ENCODE peak calls at places on chromosomes 13 and 19, in eight cellular contexts. T, G, S, Y, Z, K, C and X are unnamed samples.

GRCh38 chr19:14441041-14441938 is 8.2 kb downstream of the PKN1 start:
- DNase-seq in T (no peak), G (no peak), S (no peak), Y (no peak), Z (no peak), K (no peak), C (no peak), X (no peak)

GRCh38 chr13:29758591-29759114 is 91.8 kb downstream of the UBL3 start:
- DNase-seq in T (peak), G (peak), S (no peak), Y (peak), Z (no peak), K (no peak), C (no peak), X (peak)

GRCh38 chr13:38844581-38844980 is 146.1 kb downstream of the STOML3 start:
- DNase-seq in T (no peak), G (no peak), S (no peak), Y (no peak), Z (no peak), K (no peak), C (no peak), X (no peak)

GRCh38 chr13:49210669-49211068 is 9.5 kb upstream of the MLNR start:
- DNase-seq in T (no peak), G (no peak), S (no peak), Y (no peak), Z (no peak), K (no peak), C (no peak), X (no peak)

GRCh38 chr13:35157143-35157755 is 215.2 kb downstream of the NBEA start:
- DNase-seq in T (no peak), G (no peak), S (no peak), Y (peak), Z (peak), K (peak), C (peak), X (peak)

GRCh38 chr19:34265221-34265650 is 10.9 kb downstream of the GARRE1 start:
- DNase-seq in T (no peak), G (no peak), S (no peak), Y (peak), Z (no peak), K (no peak), C (no peak), X (no peak)

GRCh38 chr13:40445557-40445990 is 220.9 kb downstream of the FOXO1 start:
- DNase-seq in T (peak), G (peak), S (no peak), Y (peak), Z (no peak), K (no peak), C (peak), X (no peak)

GRCh38 chr19:17778621-17779280 is 16.2 kb upstream of the B3GNT3 start:
- DNase-seq in T (no peak), G (no peak), S (no peak), Y (no peak), Z (peak), K (no peak), C (no peak), X (no peak)

GRCh38 chr19:14116918-14117578 is 514 bp downstream of the PRKACA start:
- DNase-seq in T (peak), G (peak), S (peak), Y (peak), Z (no peak), K (peak), C (no peak), X (no peak)

GRCh38 chr13:64127192-64127591 is 2711.5 kb upstream of the PCDH20 start:
- DNase-seq in T (no peak), G (no peak), S (no peak), Y (no peak), Z (no peak), K (no peak), C (no peak), X (no peak)

GRCh38 chr13:30308548-30308947 is 1.2 kb upstream of the KATNAL1 start:
- DNase-seq in T (no peak), G (no peak), S (no peak), Y (no peak), Z (no peak), K (peak), C (peak), X (no peak)

GRCh38 chr13:82878536-82878935 is 1003.7 kb downstream of the SLITRK1 start:
- DNase-seq in T (no peak), G (no peak), S (no peak), Y (no peak), Z (no peak), K (peak), C (peak), X (no peak)

GRCh38 chr19:5351731-5352228 is 11.2 kb upstream of the PTPRS start:
- DNase-seq in T (no peak), G (no peak), S (no peak), Y (no peak), Z (no peak), K (no peak), C (no peak), X (no peak)

GRCh38 chr13:114166381-114167131 is 12.5 kb upstream of the CFAP97D2 start:
- DNase-seq in T (peak), G (peak), S (no peak), Y (no peak), Z (no peak), K (peak), C (no peak), X (no peak)

GRCh38 chr19:56840452-56841193 is at the start of the genes PEG3 and ZIM2:
- DNase-seq in T (peak), G (peak), S (peak), Y (peak), Z (no peak), K (peak), C (peak), X (no peak)

GRCh38 chr19:56838930-56839664 is 1.4 kb downstream of the PEG3 start:
- DNase-seq in T (peak), G (peak), S (peak), Y (peak), Z (no peak), K (peak), C (peak), X (no peak)

GRCh38 chr19:56841194-56841546 is 644 bp upstream of the PEG3 start:
- DNase-seq in T (no peak), G (no peak), S (no peak), Y (no peak), Z (no peak), K (no peak), C (no peak), X (no peak)

GRCh38 chr19:56839665-56840451 is 668 bp downstream of the PEG3 start:
- DNase-seq in T (peak), G (peak), S (peak), Y (peak), Z (no peak), K (no peak), C (peak), X (no peak)

GRCh38 chr19:56842421-56842820 is 1.9 kb upstream of the PEG3 start:
- DNase-seq in T (no peak), G (no peak), S (no peak), Y (no peak), Z (no peak), K (no peak), C (no peak), X (no peak)
- H3K4me3 ChIP-seq in T (no peak), G (no peak), S (no peak), Y (no peak), Z (no peak), K (no peak), C (no peak), X (no peak)

GRCh38 chr19:49338691-49339363 is 3.6 kb downstream of the CD37 start:
- DNase-seq in T (peak), G (peak), S (peak), Y (peak), Z (peak), K (peak), C (no peak), X (no peak)

GRCh38 chr19:49337267-49338022 is 2.2 kb downstream of the CD37 start:
- DNase-seq in T (no peak), G (peak), S (no peak), Y (peak), Z (no peak), K (no peak), C (no peak), X (no peak)

GRCh38 chr19:49339364-49340068 is 4.3 kb downstream of the CD37 start:
- DNase-seq in T (peak), G (peak), S (peak), Y (peak), Z (peak), K (peak), C (peak), X (no peak)

GRCh38 chr19:49336482-49337266 is 1.5 kb downstream of the CD37 start:
- DNase-seq in T (no peak), G (peak), S (no peak), Y (peak), Z (no peak), K (no peak), C (no peak), X (no peak)

GRCh38 chr19:49338023-49338677 is 2.9 kb downstream of the CD37 start:
- DNase-seq in T (no peak), G (peak), S (no peak), Y (peak), Z (peak), K (no peak), C (no peak), X (no peak)
- H3K4me3 ChIP-seq in T (peak), G (no peak), S (no peak), Y (peak), Z (peak), K (no peak), C (no peak), X (no peak)

GRCh38 chr19:7787602-7788177 is 24.6 kb downstream of the CLEC4M start:
- DNase-seq in T (no peak), G (no peak), S (no peak), Y (no peak), Z (no peak), K (no peak), C (no peak), X (no peak)
- H3K4me3 ChIP-seq in T (peak), G (no peak), S (no peak), Y (no peak), Z (peak), K (no peak), C (no peak), X (no peak)

GRCh38 chr13:46593403-46593802 is 40.4 kb downstream of the LRCH1 start:
- DNase-seq in T (no peak), G (no peak), S (no peak), Y (no peak), Z (no peak), K (no peak), C (no peak), X (peak)
- H3K4me3 ChIP-seq in T (no peak), G (no peak), S (no peak), Y (no peak), Z (no peak), K (no peak), C (no peak), X (no peak)

DNA sequence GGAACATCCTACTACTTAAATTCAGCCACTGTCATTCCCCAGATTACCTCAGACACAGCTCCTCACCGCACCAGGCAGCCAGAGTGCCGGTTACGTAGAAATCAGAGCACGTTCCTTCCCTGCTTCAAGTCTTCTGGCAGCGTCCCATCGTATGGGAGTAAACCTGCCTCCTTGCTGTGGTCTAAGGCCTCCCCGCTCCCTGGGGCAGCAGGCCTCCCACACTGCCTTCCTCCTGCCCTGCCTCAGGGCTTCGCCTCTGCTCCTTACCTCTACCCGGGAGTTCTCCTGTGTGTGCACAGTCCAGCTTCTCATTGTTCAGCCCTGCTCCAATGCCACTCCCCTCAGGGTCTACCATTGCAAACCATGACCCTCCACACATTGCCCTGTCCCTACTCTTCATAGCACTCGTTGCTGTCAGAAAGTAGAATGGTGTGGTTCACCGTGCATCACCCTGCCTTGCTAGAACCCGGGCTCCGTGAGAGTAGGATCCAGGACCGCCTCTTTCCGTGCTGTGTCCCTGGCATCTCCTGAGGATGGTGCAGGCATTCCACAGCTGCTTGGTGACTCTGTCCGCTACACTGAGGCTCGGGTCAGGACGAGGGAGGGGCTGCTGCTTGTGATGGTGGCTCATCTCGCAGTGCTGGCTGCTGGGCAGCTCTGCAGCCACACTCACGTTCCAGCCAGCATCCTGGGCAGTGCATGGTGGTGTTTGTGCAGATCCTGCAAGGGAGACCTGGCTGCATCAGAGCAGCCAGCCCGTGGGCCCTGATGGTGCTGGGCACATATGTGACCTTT is 6.9 kb downstream of the POP4 start:
- DNase-seq in T (no peak), G (no peak), S (no peak), Y (no peak), Z (no peak), K (no peak), C (no peak), X (no peak)
- H3K4me3 ChIP-seq in T (no peak), G (no peak), S (no peak), Y (no peak), Z (no peak), K (no peak), C (no peak), X (no peak)

GRCh38 chr19:373391-374182 is 29.0 kb upstream of the MIER2 start:
- DNase-seq in T (no peak), G (peak), S (peak), Y (no peak), Z (no peak), K (no peak), C (no peak), X (no peak)

GRCh38 chr19:376111-376470 is 31.5 kb upstream of the MIER2 start:
- DNase-seq in T (no peak), G (no peak), S (no peak), Y (no peak), Z (no peak), K (no peak), C (no peak), X (no peak)

GRCh38 chr19:374886-375235 is 30.3 kb upstream of the MIER2 start:
- DNase-seq in T (no peak), G (peak), S (peak), Y (no peak), Z (no peak), K (no peak), C (no peak), X (no peak)

GRCh38 chr19:375395-376110 is 31.0 kb upstream of the MIER2 start:
- DNase-seq in T (no peak), G (peak), S (peak), Y (no peak), Z (no peak), K (no peak), C (no peak), X (no peak)

DNA sequence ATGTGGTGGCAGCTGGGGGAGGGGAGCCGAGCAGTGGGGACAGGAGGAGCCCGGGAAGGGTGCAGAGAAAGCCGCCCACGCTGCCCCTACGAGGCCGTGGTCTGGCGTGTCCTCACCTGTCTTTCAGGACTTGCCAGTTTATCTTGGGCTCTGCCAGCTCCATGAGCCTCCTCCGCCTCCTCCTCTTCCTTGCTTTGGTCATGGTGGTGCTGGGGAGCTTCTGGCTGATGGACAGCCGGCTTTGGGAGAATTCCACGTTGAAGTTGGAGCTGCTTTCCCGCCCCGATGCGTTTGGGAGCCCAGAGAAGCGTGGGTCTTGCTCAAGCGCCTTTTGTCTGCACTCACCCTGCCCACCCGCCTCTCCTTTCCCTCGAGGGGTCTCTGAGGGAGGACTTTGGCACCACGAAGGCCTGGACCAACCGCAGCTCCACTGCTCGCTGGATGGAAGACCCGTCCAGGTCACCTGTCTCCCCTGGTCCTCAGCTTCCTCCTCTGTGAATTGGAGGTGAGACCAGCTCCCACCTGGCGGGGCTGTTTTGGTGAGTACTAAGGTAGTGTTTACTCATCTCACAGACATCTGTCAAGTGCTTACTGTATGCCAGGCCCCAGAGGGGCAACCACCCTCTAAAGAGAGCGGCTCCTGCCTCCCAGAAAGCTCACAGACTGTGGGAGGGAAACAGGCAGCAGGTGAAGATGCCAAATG is 29.7 kb upstream of the MIER2 start:
- DNase-seq in T (no peak), G (peak), S (peak), Y (no peak), Z (no peak), K (no peak), C (no peak), X (no peak)
- H3K4me3 ChIP-seq in T (no peak), G (no peak), S (no peak), Y (no peak), Z (no peak), K (no peak), C (no peak), X (no peak)